ENCODE peak calls at places on chromosomes 12 and 14, in ten cellular contexts. One of them, this sample, is unnamed.

GRCh38 chr12:57626929-57627445 is 6.0 kb downstream of the B4GALNT1 start:
- DNase-seq in mucosa of gallbladder: no peak
- DNase-seq in GOT3: no peak
- DNase-seq in C1 segment of cervical spinal cord: no peak
- DNase-seq in fibroblast of the conjunctiva: no peak
- DNase-seq in ovary: no peak
- DNase-seq in islet precursor cell: no peak
- DNase-seq in EH: no peak
- DNase-seq in HTR-8/SVneo: no peak
- DNase-seq in epithelial cell of esophagus: no peak
- DNase-seq in this sample: no peak

GRCh38 chr12:76883826-76884225 is 5.0 kb upstream of the CSRP2 start:
- DNase-seq in mucosa of gallbladder: no peak
- DNase-seq in GOT3: no peak
- DNase-seq in C1 segment of cervical spinal cord: no peak
- DNase-seq in fibroblast of the conjunctiva: peak; percentile 38
- DNase-seq in ovary: peak; percentile 27
- DNase-seq in islet precursor cell: no peak
- DNase-seq in EH: peak; percentile 79
- DNase-seq in HTR-8/SVneo: no peak
- DNase-seq in epithelial cell of esophagus: no peak
- DNase-seq in this sample: no peak

GRCh38 chr12:57456145-57456700 is 1.1 kb downstream of the INHBE start:
- DNase-seq in mucosa of gallbladder: no peak
- DNase-seq in GOT3: no peak
- DNase-seq in C1 segment of cervical spinal cord: no peak
- DNase-seq in fibroblast of the conjunctiva: no peak
- DNase-seq in ovary: no peak
- DNase-seq in islet precursor cell: peak; percentile 93
- DNase-seq in EH: peak; percentile 62
- DNase-seq in HTR-8/SVneo: peak; percentile 62
- DNase-seq in epithelial cell of esophagus: peak; percentile 56
- DNase-seq in this sample: no peak

GRCh38 chr12:81644503-81644902 is 114.6 kb downstream of the PPFIA2 start:
- DNase-seq in mucosa of gallbladder: no peak
- DNase-seq in GOT3: no peak
- DNase-seq in C1 segment of cervical spinal cord: no peak
- DNase-seq in fibroblast of the conjunctiva: peak; percentile 17
- DNase-seq in ovary: no peak
- DNase-seq in islet precursor cell: no peak
- DNase-seq in EH: peak; percentile 4
- DNase-seq in HTR-8/SVneo: peak; percentile 14
- DNase-seq in epithelial cell of esophagus: peak; percentile 58
- DNase-seq in this sample: peak; percentile 77

GRCh38 chr12:95182868-95183415 is 34.3 kb downstream of the FGD6 start:
- DNase-seq in mucosa of gallbladder: no peak
- DNase-seq in GOT3: no peak
- DNase-seq in C1 segment of cervical spinal cord: no peak
- DNase-seq in fibroblast of the conjunctiva: peak; percentile 23
- DNase-seq in ovary: no peak
- DNase-seq in islet precursor cell: peak; percentile 67
- DNase-seq in EH: peak; percentile 84
- DNase-seq in HTR-8/SVneo: no peak
- DNase-seq in epithelial cell of esophagus: peak; percentile 81
- DNase-seq in this sample: no peak

GRCh38 chr12:321606-322326 is 59.1 kb upstream of the SLC6A13 start:
- DNase-seq in mucosa of gallbladder: no peak
- DNase-seq in GOT3: no peak
- DNase-seq in C1 segment of cervical spinal cord: no peak
- DNase-seq in fibroblast of the conjunctiva: peak; percentile 4
- DNase-seq in ovary: no peak
- DNase-seq in islet precursor cell: no peak
- DNase-seq in EH: peak; percentile 3
- DNase-seq in HTR-8/SVneo: peak; percentile 19
- DNase-seq in epithelial cell of esophagus: peak; percentile 44
- DNase-seq in this sample: no peak

GRCh38 chr14:89237923-89238529 is 179.0 kb downstream of the FOXN3 start:
- DNase-seq in mucosa of gallbladder: no peak
- DNase-seq in GOT3: no peak
- DNase-seq in C1 segment of cervical spinal cord: no peak
- DNase-seq in fibroblast of the conjunctiva: no peak
- DNase-seq in ovary: no peak
- DNase-seq in islet precursor cell: no peak
- DNase-seq in EH: peak; percentile 24
- DNase-seq in HTR-8/SVneo: no peak
- DNase-seq in epithelial cell of esophagus: peak; percentile 26
- DNase-seq in this sample: no peak

GRCh38 chr14:101200650-101201516 is 297.4 kb upstream of the RTL1 start:
- DNase-seq in mucosa of gallbladder: no peak
- DNase-seq in GOT3: no peak
- DNase-seq in C1 segment of cervical spinal cord: no peak
- DNase-seq in fibroblast of the conjunctiva: no peak
- DNase-seq in ovary: no peak
- DNase-seq in islet precursor cell: peak; percentile 29
- DNase-seq in EH: no peak
- DNase-seq in HTR-8/SVneo: no peak
- DNase-seq in epithelial cell of esophagus: no peak
- DNase-seq in this sample: no peak

GRCh38 chr12:96099986-96100385 is 64.6 kb upstream of the LTA4H start:
- DNase-seq in mucosa of gallbladder: no peak
- DNase-seq in GOT3: no peak
- DNase-seq in C1 segment of cervical spinal cord: no peak
- DNase-seq in fibroblast of the conjunctiva: no peak
- DNase-seq in ovary: no peak
- DNase-seq in islet precursor cell: no peak
- DNase-seq in EH: no peak
- DNase-seq in HTR-8/SVneo: no peak
- DNase-seq in epithelial cell of esophagus: no peak
- DNase-seq in this sample: no peak

GRCh38 chr12:91651728-91652127 is 469.1 kb upstream of the DCN start:
- DNase-seq in mucosa of gallbladder: no peak
- DNase-seq in GOT3: no peak
- DNase-seq in C1 segment of cervical spinal cord: no peak
- DNase-seq in fibroblast of the conjunctiva: no peak
- DNase-seq in ovary: no peak
- DNase-seq in islet precursor cell: no peak
- DNase-seq in EH: no peak
- DNase-seq in HTR-8/SVneo: no peak
- DNase-seq in epithelial cell of esophagus: no peak
- DNase-seq in this sample: no peak

GRCh38 chr12:31570880-31571279 is 20.1 kb downstream of the DENND5B start:
- DNase-seq in mucosa of gallbladder: no peak
- DNase-seq in GOT3: no peak
- DNase-seq in C1 segment of cervical spinal cord: no peak
- DNase-seq in fibroblast of the conjunctiva: no peak
- DNase-seq in ovary: no peak
- DNase-seq in islet precursor cell: peak; percentile 65
- DNase-seq in EH: peak; percentile 34
- DNase-seq in HTR-8/SVneo: peak; percentile 42
- DNase-seq in epithelial cell of esophagus: no peak
- DNase-seq in this sample: no peak

GRCh38 chr12:26651566-26652188 is 181.3 kb downstream of the ITPR2 start:
- DNase-seq in mucosa of gallbladder: peak; percentile 54
- DNase-seq in GOT3: no peak
- DNase-seq in C1 segment of cervical spinal cord: peak; percentile 58
- DNase-seq in fibroblast of the conjunctiva: no peak
- DNase-seq in ovary: peak; percentile 42
- DNase-seq in islet precursor cell: peak; percentile 86
- DNase-seq in EH: peak; percentile 80
- DNase-seq in HTR-8/SVneo: peak; percentile 81
- DNase-seq in epithelial cell of esophagus: peak; percentile 69
- DNase-seq in this sample: peak; percentile 56

GRCh38 chr14:101361451-101362433 is 199.6 kb upstream of the DIO3 start:
- DNase-seq in mucosa of gallbladder: peak; percentile 9
- DNase-seq in GOT3: no peak
- DNase-seq in C1 segment of cervical spinal cord: no peak
- DNase-seq in fibroblast of the conjunctiva: no peak
- DNase-seq in ovary: no peak
- DNase-seq in islet precursor cell: no peak
- DNase-seq in EH: no peak
- DNase-seq in HTR-8/SVneo: no peak
- DNase-seq in epithelial cell of esophagus: no peak
- DNase-seq in this sample: no peak

GRCh38 chr12:113898466-113898865 is 67.7 kb downstream of the RBM19 start:
- DNase-seq in mucosa of gallbladder: no peak
- DNase-seq in GOT3: no peak
- DNase-seq in C1 segment of cervical spinal cord: no peak
- DNase-seq in fibroblast of the conjunctiva: no peak
- DNase-seq in ovary: no peak
- DNase-seq in islet precursor cell: no peak
- DNase-seq in EH: no peak
- DNase-seq in HTR-8/SVneo: no peak
- DNase-seq in epithelial cell of esophagus: no peak
- DNase-seq in this sample: no peak

GRCh38 chr14:101705733-101706508 is 55.6 kb upstream of the PPP2R5C start:
- DNase-seq in mucosa of gallbladder: peak; percentile 54
- DNase-seq in GOT3: no peak
- DNase-seq in C1 segment of cervical spinal cord: no peak
- DNase-seq in fibroblast of the conjunctiva: no peak
- DNase-seq in ovary: no peak
- DNase-seq in islet precursor cell: peak; percentile 84
- DNase-seq in EH: peak; percentile 32
- DNase-seq in HTR-8/SVneo: no peak
- DNase-seq in epithelial cell of esophagus: peak; percentile 22
- DNase-seq in this sample: no peak